ENCODE peak calls at places on chromosome 1, in six cellular contexts. T, E, Q, W, O and M are unnamed samples.

GRCh38 chr1:195886000-195886399 is 722.2 kb downstream of the KCNT2 start:
- DNase-seq in T (no peak), E (no peak), Q (no peak), W (no peak), O (no peak), M (no peak)

GRCh38 chr1:232629250-232630046 is 485 bp downstream of the SIPA1L2 start:
- DNase-seq in T (peak), E (no peak), Q (peak), W (no peak), O (peak), M (no peak)

GRCh38 chr1:159913451-159914192 is 11.7 kb downstream of the TAGLN2 start:
- DNase-seq in T (no peak), E (peak), Q (no peak), W (no peak), O (no peak), M (no peak)

GRCh38 chr1:113389953-113390834 is at the start of gene MAGI3:
- DNase-seq in T (peak), E (peak), Q (peak), W (peak), O (peak), M (peak)

GRCh38 chr1:45498279-45498678 is 1.6 kb downstream of the CCDC163 start:
- DNase-seq in T (no peak), E (no peak), Q (no peak), W (no peak), O (no peak), M (no peak)

GRCh38 chr1:109792056-109792831 is 28.5 kb upstream of the EPS8L3 start:
- DNase-seq in T (no peak), E (no peak), Q (peak), W (no peak), O (no peak), M (no peak)

GRCh38 chr1:205458777-205459566 is 3.1 kb upstream of the BLACAT1 start:
- DNase-seq in T (peak), E (no peak), Q (no peak), W (no peak), O (no peak), M (no peak)

GRCh38 chr1:29333008-29333407 is 96.7 kb downstream of the PTPRU start:
- DNase-seq in T (no peak), E (peak), Q (no peak), W (no peak), O (no peak), M (no peak)

GRCh38 chr1:164785841-164786534 is 227.0 kb downstream of the PBX1 start:
- DNase-seq in T (no peak), E (peak), Q (no peak), W (no peak), O (no peak), M (no peak)